ENCODE peak calls at places on chromosomes 11 and 22, in ten cellular contexts. G is transverse colon, L is lung, T is keratinocyte, U is body of pancreas, C is left lung, V is cardiac muscle cell, J is uterus, I is Panc1, E is MM.1S. Q is an unnamed sample.

GRCh38 chr11:10307411-10308207 is 2.7 kb downstream of the ADM start:
- DNase-seq in C (peak; percentile 96), U (peak; percentile 83), E (peak; percentile 92), T (no peak), I (no peak), J (peak; percentile 90), G (peak; percentile 89), L (peak; percentile 75), V (peak; percentile 87), Q (peak; percentile 86)

GRCh38 chr22:46220921-46221320 is 29.2 kb downstream of the CDPF1 start:
- DNase-seq in C (no peak), G (no peak), L (no peak), T (no peak), V (no peak), U (no peak), E (no peak), J (no peak), I (no peak), Q (no peak)

GRCh38 chr22:28894320-28894719 is 10.9 kb downstream of the ZNRF3 start:
- DNase-seq in J (peak; percentile 3), T (peak; percentile 38), V (no peak), I (no peak), C (no peak), G (peak; percentile 64), L (no peak), U (peak; percentile 30), E (no peak), Q (no peak)

GRCh38 chr22:20242393-20243175 is 25.5 kb downstream of the RTN4R start:
- DNase-seq in J (no peak), G (no peak), C (no peak), U (no peak), T (no peak), V (no peak), I (no peak), L (no peak), E (no peak), Q (no peak)

GRCh38 chr11:95230054-95231034 is 658 bp downstream of the SESN3 start:
- DNase-seq in G (peak; percentile 24), J (peak; percentile 28), C (peak; percentile 78), E (peak; percentile 34), I (no peak), U (no peak), V (peak; percentile 53), L (peak; percentile 30), T (no peak), Q (peak; percentile 21)

GRCh38 chr22:39960791-39961746 is 872 bp downstream of the TMA7B start:
- DNase-seq in V (no peak), G (peak; percentile 49), L (peak; percentile 42), J (no peak), U (peak; percentile 61), E (peak; percentile 96), I (no peak), C (no peak), T (no peak), Q (peak; percentile 83)

GRCh38 chr11:95517453-95517852 is 272.1 kb downstream of the FAM76B start:
- DNase-seq in T (no peak), J (no peak), E (no peak), V (no peak), C (no peak), U (no peak), G (no peak), L (no peak), I (no peak), Q (no peak)

GRCh38 chr22:31753005-31753633 is 700 bp upstream of the DEPDC5 start:
- DNase-seq in J (peak; percentile 28), G (peak; percentile 18), L (peak; percentile 42), U (peak; percentile 42), I (no peak), T (no peak), C (peak; percentile 71), E (no peak), V (peak; percentile 93), Q (no peak)

GRCh38 chr11:45354976-45355705 is 69.0 kb upstream of the SYT13 start:
- DNase-seq in E (peak; percentile 83), J (peak; percentile 89), L (peak; percentile 85), T (no peak), U (peak; percentile 88), G (peak; percentile 88), I (no peak), V (peak; percentile 89), C (peak; percentile 75), Q (peak; percentile 86)

GRCh38 chr11:40445391-40445790 is 1014.1 kb downstream of the LRRC4C start:
- DNase-seq in E (no peak), I (no peak), G (no peak), U (no peak), C (no peak), J (no peak), T (no peak), L (no peak), V (no peak), Q (no peak)

GRCh38 chr11:22666320-22666699 is at the start of gene GAS2:
- DNase-seq in T (no peak), E (no peak), G (no peak), V (no peak), C (no peak), U (peak; percentile 16), L (no peak), I (no peak), J (no peak), Q (no peak)

GRCh38 chr11:86152006-86152862 is 83.3 kb upstream of the PICALM start:
- DNase-seq in V (no peak), J (no peak), U (peak; percentile 34), T (peak; percentile 86), L (no peak), G (no peak), E (peak; percentile 15), I (no peak), C (no peak), Q (no peak)

GRCh38 chr22:45207981-45208664 is 32.6 kb downstream of the KIAA0930 start:
- DNase-seq in G (no peak), U (peak; percentile 48), V (no peak), E (no peak), I (no peak), C (peak; percentile 54), T (no peak), L (no peak), J (no peak), Q (no peak)

GRCh38 chr11:28463826-28464225 is 355.6 kb downstream of the METTL15 start:
- DNase-seq in L (no peak), C (no peak), I (no peak), T (no peak), E (no peak), G (no peak), V (no peak), U (no peak), J (no peak), Q (no peak)

GRCh38 chr22:30472994-30473720 is 1.3 kb upstream of the SEC14L3 start:
- DNase-seq in J (no peak), V (no peak), C (no peak), E (no peak), G (no peak), U (no peak), L (no peak), I (no peak), T (no peak), Q (no peak)
- H3K4me1 ChIP-seq in J (no peaks in the 10 kb centered on the region), V (no peaks in the 10 kb centered on the region), C (no peaks in the 10 kb centered on the region), E (no peaks in the 10 kb centered on the region), G (no peaks in the 10 kb centered on the region), U (no peaks in the 10 kb centered on the region), L (peaks cover 8% of the 10 kb centered on the region), I (no peaks in the 10 kb centered on the region), T (peaks cover 7% of the 10 kb centered on the region), Q (peaks cover 6% of the 10 kb centered on the region)

GRCh38 chr11:74948898-74949747 is at the start of the genes SPCS2 and XRRA1:
- DNase-seq in E (peak; percentile 99), C (peak; percentile 100), J (peak; percentile 98), V (peak; percentile 99), L (peak; percentile 99), U (peak; percentile 99), T (peak; percentile 94), G (peak; percentile 99), I (peak; percentile 94), Q (peak; percentile 99)

GRCh38 chr11:74951241-74951640 is 2.2 kb downstream of the SPCS2 start:
- DNase-seq in V (no peak), U (no peak), G (no peak), T (no peak), J (no peak), L (no peak), E (peak; percentile 42), C (no peak), I (no peak), Q (no peak)

GRCh38 chr11:74949748-74950127 is 672 bp downstream of the SPCS2 start:
- DNase-seq in V (peak; percentile 4), I (no peak), G (no peak), E (peak; percentile 18), J (no peak), L (no peak), C (no peak), U (no peak), T (no peak), Q (no peak)

GRCh38 chr11:74950374-74950969 is 1.4 kb downstream of the SPCS2 start:
- DNase-seq in C (no peak), U (no peak), E (peak; percentile 23), L (no peak), T (no peak), I (no peak), V (no peak), G (no peak), J (no peak), Q (no peak)

GRCh38 chr11:74948546-74948897 is 369 bp downstream of the XRRA1 start:
- DNase-seq in J (no peak), G (no peak), V (no peak), C (no peak), I (no peak), U (no peak), T (no peak), E (no peak), L (no peak), Q (no peak)
- H3K27ac ChIP-seq in J (peak overlapping the region; percentile 85), G (peak overlapping the region; percentile 84), V (peak overlapping the region; percentile 76), C (peak overlapping the region; percentile 88), I (peak overlapping the region; percentile 97), U (peak overlapping the region; percentile 84), T (peak overlapping the region; percentile 93), E (peak overlapping the region; percentile 97), L (peak overlapping the region; percentile 88), Q (peak overlapping the region; percentile 89)

DNA sequence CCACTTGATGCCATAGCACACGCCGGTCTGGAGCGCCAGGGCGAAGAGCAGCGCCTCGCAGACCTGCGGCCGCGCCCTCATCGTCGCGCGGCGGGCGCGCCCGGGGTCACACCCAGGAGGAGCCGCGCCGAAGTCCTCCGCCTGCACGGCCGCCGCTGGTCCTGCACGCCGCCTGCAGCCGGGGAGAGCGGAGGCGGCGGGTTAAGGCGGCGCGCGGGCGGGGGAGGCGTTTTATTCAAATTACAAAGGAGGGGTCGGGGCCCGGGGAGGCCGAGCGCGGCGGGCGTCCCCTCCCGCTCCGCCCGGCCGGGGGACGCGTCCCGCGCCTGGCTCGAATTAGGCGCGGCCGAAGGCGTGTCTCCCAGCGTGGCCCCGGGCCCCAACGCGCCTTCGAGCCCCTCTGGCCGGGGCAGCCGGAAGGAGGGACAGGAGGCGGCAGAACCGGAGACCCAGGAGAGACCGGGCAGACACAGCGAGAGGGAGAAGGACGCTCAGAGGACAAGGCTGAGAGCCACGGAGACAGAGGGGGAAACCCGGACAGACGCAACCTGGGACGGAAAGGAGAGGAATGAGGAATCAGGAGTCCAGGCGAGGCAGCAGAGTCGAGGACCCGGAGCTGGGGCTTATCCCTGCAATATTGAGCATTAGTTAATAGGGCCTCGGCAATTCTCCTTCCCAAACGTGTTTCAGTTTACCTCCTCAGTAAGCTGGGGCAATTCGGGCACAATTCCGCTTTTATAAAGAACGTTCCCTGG is at the start of gene WNT11:
- DNase-seq in I (no peak), G (peak; percentile 82), L (no peak), T (no peak), V (peak; percentile 90), U (peak; percentile 71), J (peak; percentile 55), C (peak; percentile 86), E (peak; percentile 59), Q (peak; percentile 24)
- H3K4me1 ChIP-seq in I (peaks cover 7% of the 10 kb centered on the region), G (peaks cover 55% of the 10 kb centered on the region), L (peaks cover 21% of the 10 kb centered on the region), T (peaks cover 19% of the 10 kb centered on the region), V (peaks cover 9% of the 10 kb centered on the region), U (peaks cover 46% of the 10 kb centered on the region), J (no peaks in the 10 kb centered on the region), C (peaks cover 23% of the 10 kb centered on the region), E (peaks cover 3% of the 10 kb centered on the region), Q (peaks cover 35% of the 10 kb centered on the region)

GRCh38 chr11:61862714-61863547 is 28.4 kb downstream of the FADS3 start:
- DNase-seq in L (no peak), V (no peak), C (no peak), U (no peak), T (no peak), I (no peak), J (no peak), E (no peak), G (no peak), Q (no peak)
- H3K27ac ChIP-seq in L (no peak overlapping the region), V (peak overlapping the region; percentile 93), C (no peak overlapping the region), U (no peak overlapping the region), T (no peak overlapping the region), I (no peak overlapping the region), J (no peak overlapping the region), E (no peak overlapping the region), G (no peak overlapping the region), Q (no peak overlapping the region)